ENCODE peak calls at places on chromosomes 13 and 19, in eight cellular contexts. B, K, V, F, C, Z, H and O are unnamed samples.

GRCh38 chr13:25581351-25581750 is 209.6 kb downstream of the ATP8A2 start:
- DNase-seq in K (no peak), C (no peak), Z (peak), F (no peak), V (no peak), H (no peak), B (no peak), O (no peak)

GRCh38 chr19:35844482-35845214 is 7.7 kb downstream of the NPHS1 start:
- DNase-seq in B (no peak), Z (no peak), K (no peak), C (no peak), H (no peak), V (no peak), F (no peak), O (no peak)

GRCh38 chr13:40116008-40116407 is 460.5 kb downstream of the COG6 start:
- DNase-seq in F (peak), C (peak), B (no peak), V (no peak), Z (no peak), H (peak), K (peak), O (no peak)

GRCh38 chr13:113742445-113743120 is 16.4 kb upstream of the TMEM255B start:
- DNase-seq in K (no peak), F (no peak), B (no peak), C (no peak), V (no peak), Z (no peak), H (no peak), O (no peak)

GRCh38 chr13:113046883-113047244 is 58.7 kb upstream of the F7 start:
- DNase-seq in H (no peak), Z (no peak), K (no peak), V (no peak), C (no peak), F (no peak), B (no peak), O (no peak)

GRCh38 chr13:21060063-21060826 is 1.1 kb downstream of the LATS2 start:
- DNase-seq in K (no peak), H (peak), F (peak), Z (no peak), B (no peak), C (no peak), V (no peak), O (no peak)

GRCh38 chr19:47778954-47779351 is 450 bp downstream of the SELENOW start:
- DNase-seq in C (no peak), Z (no peak), K (no peak), H (peak), F (no peak), B (no peak), V (no peak), O (peak)

GRCh38 chr13:76944457-76944856 is 3.9 kb upstream of the ACOD1 start:
- DNase-seq in Z (no peak), F (peak), K (no peak), H (peak), C (no peak), V (no peak), B (no peak), O (no peak)

GRCh38 chr13:42035905-42036521 is 12.4 kb upstream of the DGKH start:
- DNase-seq in K (no peak), F (no peak), Z (no peak), H (no peak), V (no peak), B (no peak), C (no peak), O (no peak)

GRCh38 chr19:8085606-8086464 is 33.3 kb downstream of the CCL25 start:
- DNase-seq in F (peak), B (no peak), Z (peak), K (peak), C (no peak), V (no peak), H (no peak), O (no peak)

GRCh38 chr19:51026554-51026831 is at the start of gene KLK11:
- DNase-seq in Z (no peak), F (no peak), K (no peak), V (peak), C (no peak), B (no peak), H (no peak), O (peak)

GRCh38 chr13:37534181-37534580 is 64.4 kb downstream of the POSTN start:
- DNase-seq in Z (no peak), F (no peak), K (peak), V (no peak), H (peak), B (no peak), C (no peak), O (no peak)